ENCODE peak calls at places on chromosomes 13 and 19, in six cellular contexts. G is A549, B is HepG2, A is GM12878, S is upper lobe of left lung, Z is K562. P is an unnamed sample.

GRCh38 chr19:54518844-54519243 is 16.2 kb downstream of the LAIR2 start:
- ATAC-seq in A (peak; percentile 81), G (no peak), B (no peak), S (no peak), Z (peak; percentile 82), P (no peak)

GRCh38 chr19:28878862-28879566 is 333.9 kb downstream of the UQCRFS1 start:
- ATAC-seq in Z (peak; percentile 91), S (no peak), B (peak; percentile 75), A (peak; percentile 54), G (peak; percentile 36), P (no peak)

GRCh38 chr13:49828452-49828851 is 36.0 kb upstream of the KPNA3 start:
- ATAC-seq in G (no peak), Z (no peak), S (no peak), A (no peak), B (no peak), P (no peak)

GRCh38 chr13:111253334-111253872 is 67.0 kb upstream of the TEX29 start:
- ATAC-seq in G (no peak), A (no peak), S (no peak), B (no peak), Z (no peak), P (no peak)

GRCh38 chr13:19059016-19059780 is 122.4 kb downstream of the TUBA3C start:
- ATAC-seq in S (no peak), A (no peak), Z (no peak), G (no peak), B (no peak), P (no peak)

GRCh38 chr19:14272623-14273022 is 66.7 kb upstream of the ADGRL1 start:
- ATAC-seq in Z (no peak), B (no peak), S (no peak), A (no peak), G (no peak), P (no peak)

GRCh38 chr13:44575741-44576395 is at the start of gene TSC22D1:
- ATAC-seq in G (no peak), B (no peak), A (no peak), Z (no peak), S (no peak), P (no peak)

GRCh38 chr13:41565221-41565620 is 107.9 kb downstream of the RGCC start:
- ATAC-seq in S (no peak), B (no peak), Z (no peak), A (no peak), G (no peak), P (no peak)

GRCh38 chr19:51713319-51714285 is 10.2 kb downstream of the HAS1 start:
- ATAC-seq in S (peak; percentile 42), A (no peak), Z (no peak), G (no peak), B (no peak), P (no peak)

GRCh38 chr13:46951516-46951915 is 54.7 kb upstream of the HTR2A start:
- ATAC-seq in G (no peak), B (no peak), A (no peak), Z (no peak), S (no peak), P (no peak)

GRCh38 chr13:28286263-28286662 is 147.9 kb downstream of the PAN3 start:
- ATAC-seq in Z (no peak), G (no peak), B (no peak), S (no peak), A (peak; percentile 82), P (no peak)

GRCh38 chr13:28283600-28283999 is 145.3 kb downstream of the PAN3 start:
- ATAC-seq in S (no peak), Z (no peak), G (no peak), B (no peak), A (no peak), P (no peak)

GRCh38 chr13:28282451-28282850 is 144.1 kb downstream of the PAN3 start:
- ATAC-seq in A (no peak), S (no peak), B (no peak), G (no peak), Z (no peak), P (no peak)
- TF ChIP-seq CTCF in A (no peak), S (no peak), B (no peak), G (no peak), Z (no peak), P (no peak)

GRCh38 chr19:48254529-48254970 is 1.2 kb downstream of the CARD8 start:
- ATAC-seq in A (no peak), B (no peak), Z (no peak), S (no peak), G (no peak), P (no peak)

GRCh38 chr19:48258350-48258749 is 2.6 kb upstream of the CARD8 start:
- ATAC-seq in A (peak; percentile 15), B (no peak), Z (peak; percentile 35), G (no peak), S (no peak), P (no peak)

GRCh38 chr19:48253999-48254398 is 1.7 kb downstream of the CARD8 start:
- ATAC-seq in S (no peak), Z (no peak), G (no peak), A (no peak), B (no peak), P (no peak)

GRCh38 chr19:48252625-48253024 is 3.1 kb downstream of the CARD8 start:
- ATAC-seq in Z (no peak), S (no peak), A (no peak), G (no peak), B (no peak), P (no peak)

GRCh38 chr19:48255376-48256303 is at the start of gene CARD8:
- ATAC-seq in A (peak; percentile 82), G (peak; percentile 98), S (peak; percentile 96), B (peak; percentile 93), Z (peak; percentile 88), P (peak; percentile 90)
- TF ChIP-seq EP300 in A (peak; percentile 14), G (no peak), S (no peak), B (no peak), Z (no peak), P (no peak)

GRCh38 chr19:43782689-43783231 is 2.0 kb upstream of the KCNN4 start:
- ATAC-seq in Z (peak; percentile 2), A (no peak), B (no peak), G (no peak), S (no peak), P (no peak)
- TF ChIP-seq POLR2A in Z (no peak), A (peak; percentile 48), B (no peak), G (no peak), S (no peak), P (no peak)

GRCh38 chr19:1098177-1099051 is 3.2 kb upstream of the POLR2E start:
- ATAC-seq in Z (no peak), B (peak; percentile 75), S (peak; percentile 59), G (peak; percentile 16), A (no peak), P (no peak)
- TF ChIP-seq CTCF in Z (no peak), B (no peak), S (no peak), G (no peak), A (no peak), P (no peak)

GRCh38 chr13:101398191-101398590 is 18.1 kb downstream of the NALCN start:
- ATAC-seq in A (no peak), Z (no peak), B (no peak), S (no peak), G (peak; percentile 24), P (no peak)

GRCh38 chr13:101394597-101394996 is 21.7 kb downstream of the NALCN start:
- ATAC-seq in B (no peak), S (no peak), A (no peak), Z (no peak), G (no peak), P (no peak)

GRCh38 chr13:101390461-101390860 is 25.8 kb downstream of the NALCN start:
- ATAC-seq in S (no peak), B (no peak), G (no peak), A (no peak), Z (no peak), P (no peak)

GRCh38 chr13:101397742-101398141 is 18.6 kb downstream of the NALCN start:
- ATAC-seq in S (no peak), G (no peak), B (no peak), Z (no peak), A (no peak), P (no peak)

DNA sequence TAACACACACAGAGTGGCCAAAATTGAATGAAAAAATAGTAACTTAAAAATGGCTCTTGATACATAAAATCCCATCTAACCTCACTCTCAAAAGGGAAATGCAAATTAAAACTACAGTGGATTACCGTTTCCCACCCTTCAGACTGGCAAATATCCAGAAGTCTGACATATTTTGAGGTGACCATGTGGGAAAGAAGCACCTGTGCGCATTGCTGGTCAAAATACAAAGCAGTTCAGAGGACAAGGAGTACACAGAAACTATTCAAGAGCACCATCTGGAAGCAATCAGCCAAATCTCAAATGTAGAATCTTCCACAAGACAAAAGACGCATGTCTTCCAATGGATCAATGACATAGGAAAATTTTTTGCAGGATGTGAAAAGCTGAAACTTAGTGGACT is 23.2 kb downstream of the NALCN start:
- ATAC-seq in G (no peak), Z (no peak), B (no peak), A (no peak), S (no peak), P (no peak)
- TF ChIP-seq EP300 in G (no peak), Z (no peak), B (no peak), A (no peak), S (no peak), P (no peak)

DNA sequence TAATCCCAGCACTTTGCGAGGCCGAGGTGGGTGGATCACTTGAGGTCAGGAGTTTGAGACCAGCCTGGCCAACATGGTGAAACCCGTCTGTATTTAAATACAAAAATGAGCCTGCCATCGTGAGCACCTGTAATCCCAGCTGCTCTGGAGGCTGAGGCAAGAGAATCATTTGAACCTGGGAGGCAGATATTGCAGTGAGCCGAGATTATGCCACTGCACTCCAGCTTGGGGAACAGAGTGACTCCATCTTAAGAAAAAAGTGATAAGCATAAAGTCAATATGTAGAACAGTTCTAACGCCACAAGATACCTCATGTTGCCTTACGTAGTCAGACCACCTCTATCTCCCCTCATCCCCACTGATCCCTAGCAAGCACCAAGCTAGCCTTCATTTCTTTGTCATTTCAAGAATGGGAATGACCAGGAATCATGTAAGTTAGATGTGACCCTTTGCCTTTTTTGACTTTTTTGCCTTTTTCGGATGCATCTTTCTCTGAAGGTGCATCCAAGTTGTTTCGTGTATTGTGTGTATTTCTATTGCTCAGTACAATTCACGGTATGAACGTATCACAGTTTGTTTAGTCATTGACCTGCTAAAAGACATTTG is 6.4 kb downstream of the RPL21 start:
- ATAC-seq in A (no peak), S (no peak), Z (peak; percentile 49), G (no peak), B (no peak), P (no peak)
- TF ChIP-seq POLR2A in A (peak; percentile 62), S (no peak), Z (peak; percentile 68), G (no peak), B (peak; percentile 39), P (no peak)

GRCh38 chr19:38211779-38212178 is 12.2 kb downstream of the DPF1 start:
- ATAC-seq in A (no peak), S (no peak), B (no peak), Z (no peak), G (no peak), P (no peak)
- TF ChIP-seq CTCF in A (no peak), S (no peak), B (no peak), Z (no peak), G (no peak), P (no peak)